ENCODE peak calls at places on chromosomes 13 and 19, in nine cellular contexts. G is GM10248, J is thoracic aorta, Z is AG04450, T is left ventricle myocardium inferior, B is AG04449, O is Calu3, X is activated B cell treated with CpG ODN at 0.5 μM for 24 hours, V is NB4. L is an unnamed sample.

GRCh38 chr13:113224486-113224885 is 15.1 kb downstream of the CUL4A start:
- DNase-seq in O (no peak), Z (no peak), J (no peak), B (no peak), G (no peak), X (no peak), V (no peak), T (peak), L (no peak)

GRCh38 chr13:40682449-40683240 is 16.2 kb upstream of the FOXO1 start:
- DNase-seq in O (no peak), Z (no peak), T (no peak), G (no peak), V (peak), J (no peak), B (no peak), X (no peak), L (no peak)

GRCh38 chr19:460877-461609 is at the start of gene SHC2:
- DNase-seq in V (no peak), G (no peak), Z (no peak), B (no peak), J (no peak), O (peak), T (peak), X (no peak), L (no peak)

GRCh38 chr19:29671393-29672076 is 6.3 kb downstream of the PLEKHF1 start:
- DNase-seq in T (peak), G (peak), B (no peak), J (peak), X (peak), O (peak), V (peak), Z (no peak), L (peak)

GRCh38 chr13:78595819-78596700 is 7.3 kb downstream of the POU4F1 start:
- DNase-seq in B (no peak), Z (no peak), X (no peak), T (no peak), O (no peak), V (peak), G (peak), J (no peak), L (peak)

GRCh38 chr13:78431328-78431727 is 172.0 kb downstream of the POU4F1 start:
- DNase-seq in O (no peak), B (no peak), T (no peak), X (no peak), Z (no peak), J (no peak), V (no peak), G (no peak), L (no peak)

GRCh38 chr19:6516018-6516658 is 14.0 kb upstream of the TUBB4A start:
- DNase-seq in T (peak), G (peak), B (peak), V (peak), O (peak), J (peak), Z (peak), X (peak), L (peak)

GRCh38 chr13:39559838-39560237 is 43.2 kb downstream of the LHFPL6 start:
- DNase-seq in O (no peak), V (no peak), T (no peak), J (no peak), X (no peak), B (no peak), G (no peak), Z (no peak), L (no peak)

GRCh38 chr13:93932901-93933300 is 546.6 kb downstream of the DCT start:
- DNase-seq in O (no peak), G (no peak), X (no peak), B (no peak), Z (no peak), V (no peak), T (no peak), J (no peak), L (no peak)

GRCh38 chr13:91166714-91167511 is 180.6 kb upstream of the MIR17HG start:
- DNase-seq in J (no peak), B (no peak), O (no peak), X (no peak), V (no peak), G (no peak), Z (no peak), T (no peak), L (no peak)

GRCh38 chr13:66780814-66781213 is 449.3 kb downstream of the PCDH9 start:
- DNase-seq in B (no peak), Z (no peak), J (no peak), V (no peak), O (no peak), G (no peak), X (no peak), T (no peak), L (no peak)

GRCh38 chr13:98657506-98658085 is 80.7 kb upstream of the STK24 start:
- DNase-seq in X (no peak), B (no peak), J (no peak), O (no peak), V (no peak), G (no peak), T (no peak), Z (no peak), L (no peak)

GRCh38 chr13:41942462-41943094 is 18.3 kb downstream of the VWA8 start:
- DNase-seq in X (no peak), B (peak), Z (peak), O (no peak), J (no peak), V (peak), G (no peak), T (no peak), L (no peak)

GRCh38 chr13:101058841-101059240 is 357.5 kb downstream of the NALCN start:
- DNase-seq in J (no peak), X (no peak), G (no peak), Z (no peak), O (no peak), B (no peak), T (no peak), V (no peak), L (no peak)

GRCh38 chr19:51687791-51688664 is 5.1 kb upstream of the SPACA6 start:
- DNase-seq in T (peak), B (no peak), O (peak), G (peak), V (no peak), X (no peak), Z (no peak), J (peak), L (no peak)

GRCh38 chr13:39776439-39776838 is 121.0 kb downstream of the COG6 start:
- DNase-seq in V (no peak), X (no peak), Z (peak), J (no peak), T (no peak), B (peak), O (no peak), G (peak), L (peak)

GRCh38 chr13:100662470-100663211 is 12.0 kb downstream of the TMTC4 start:
- DNase-seq in O (no peak), Z (no peak), B (no peak), X (no peak), J (no peak), T (no peak), G (no peak), V (no peak), L (no peak)

GRCh38 chr19:55437410-55437809 is 5.7 kb downstream of the SHISA7 start:
- DNase-seq in V (peak), O (peak), B (no peak), X (no peak), Z (no peak), T (peak), J (no peak), G (no peak), L (peak)

GRCh38 chr13:113418722-113419049 is 34.6 kb downstream of the ADPRHL1 start:
- DNase-seq in G (no peak), B (no peak), V (no peak), O (no peak), J (no peak), X (no peak), T (no peak), Z (no peak), L (no peak)

GRCh38 chr13:101211261-101211660 is 205.0 kb downstream of the NALCN start:
- DNase-seq in O (no peak), T (no peak), V (no peak), J (no peak), X (no peak), G (no peak), B (no peak), Z (no peak), L (no peak)

GRCh38 chr19:31378404-31378803 is 29.2 kb upstream of the TSHZ3 start:
- DNase-seq in Z (peak), G (no peak), B (peak), X (no peak), T (peak), O (no peak), V (no peak), J (no peak), L (no peak)

GRCh38 chr13:41652735-41653361 is 195.5 kb downstream of the RGCC start:
- DNase-seq in B (no peak), T (no peak), O (peak), X (no peak), J (no peak), Z (peak), G (peak), V (peak), L (peak)

GRCh38 chr13:103031332-103031873 is 34.8 kb downstream of the SLC10A2 start:
- DNase-seq in T (no peak), J (no peak), G (peak), Z (no peak), V (no peak), B (no peak), O (no peak), X (no peak), L (peak)

DNA sequence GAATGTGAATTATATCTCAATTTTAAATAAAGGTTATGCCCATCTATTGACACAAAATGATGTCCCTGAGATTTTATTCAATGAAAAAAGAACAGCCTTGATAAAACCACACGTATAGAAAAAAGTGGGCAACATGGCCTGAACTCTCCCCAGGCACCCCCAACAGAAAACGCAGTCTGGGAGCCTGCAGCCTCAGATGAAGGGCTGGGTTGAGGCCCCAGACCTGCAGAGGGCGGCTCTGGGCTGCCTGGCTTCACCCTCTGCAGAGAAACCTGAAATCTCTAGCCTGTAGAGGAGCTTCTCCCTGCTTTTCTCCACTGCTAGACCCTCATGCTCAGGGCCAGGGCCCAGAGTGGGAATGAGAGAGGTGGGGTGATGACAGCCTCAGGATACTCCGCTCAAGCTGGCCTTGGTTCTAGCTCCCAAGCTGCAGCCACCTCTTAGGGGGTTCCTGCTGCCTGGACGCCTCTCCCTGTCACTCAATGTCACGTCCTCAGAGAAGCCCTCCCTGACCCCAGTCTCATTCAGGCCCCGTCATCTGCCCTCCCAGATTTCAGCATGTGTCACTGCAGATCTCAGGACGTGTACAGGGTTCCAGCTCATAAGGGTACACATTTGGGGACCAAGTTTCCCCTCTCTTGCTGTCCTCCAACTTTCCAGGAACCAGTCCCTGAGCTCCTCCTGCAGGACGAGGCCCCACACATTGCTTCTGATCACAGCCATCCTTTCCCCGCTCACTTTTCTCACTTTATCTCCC is 1.8 kb downstream of the MBD3 start:
- DNase-seq in X (no peak), J (no peak), Z (no peak), B (no peak), T (no peak), O (peak), V (peak), G (peak), L (peak)
- TF ChIP-seq CTCF in X (no peak), J (no peak), Z (peak), B (peak), T (no peak), O (no peak), V (peak), G (peak), L (peak)

DNA sequence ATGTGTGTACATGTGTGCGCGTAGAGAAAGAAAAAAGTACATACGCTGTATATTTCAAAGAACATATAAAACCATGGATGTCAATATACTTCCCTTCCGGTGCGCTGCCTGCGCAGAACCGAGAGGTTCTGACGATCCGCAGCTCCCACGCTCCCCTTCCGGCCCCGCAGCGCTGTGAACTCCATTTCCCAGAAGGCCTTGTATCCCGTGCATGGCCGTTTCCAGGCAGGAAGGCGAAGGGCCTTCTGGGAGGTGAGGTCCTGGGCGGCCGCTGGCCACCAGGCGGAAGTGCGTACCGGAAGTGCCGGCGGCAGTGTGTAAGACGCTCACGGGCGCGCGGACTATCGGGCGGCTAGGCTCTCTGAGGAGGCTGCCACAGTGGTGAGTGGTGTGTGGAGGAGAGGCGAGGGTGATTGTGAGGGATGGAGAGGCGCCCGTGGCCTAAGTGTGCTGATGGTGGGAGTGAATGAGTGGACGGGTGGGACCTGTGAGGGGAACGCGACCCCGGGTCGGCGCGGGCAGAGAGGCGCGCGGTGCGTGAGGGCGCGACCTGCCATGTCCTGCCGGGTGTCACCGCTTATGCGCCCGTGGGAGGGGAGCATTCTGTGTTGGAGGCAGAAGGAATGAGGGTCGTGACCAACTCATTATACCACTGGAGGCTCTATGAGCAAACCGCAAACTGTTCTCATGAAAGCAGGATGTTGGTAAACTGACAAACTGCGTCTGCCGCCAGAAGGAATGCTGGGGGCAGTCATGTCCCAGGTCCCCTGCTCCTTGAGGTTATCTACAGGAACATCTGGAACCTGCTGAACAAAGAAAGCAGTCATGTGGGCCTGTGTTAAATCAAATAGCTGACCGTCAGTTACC is at the start of gene ERVK3-1:
- DNase-seq in X (peak), T (peak), G (peak), B (peak), Z (peak), V (peak), J (peak), O (peak), L (peak)
- TF ChIP-seq CTCF in X (no peak), T (peak), G (no peak), B (no peak), Z (peak), V (no peak), J (no peak), O (no peak), L (no peak)

GRCh38 chr19:58387338-58388174 is 487 bp downstream of the RPS5 start:
- DNase-seq in T (no peak), J (no peak), V (no peak), Z (no peak), B (no peak), X (no peak), G (no peak), O (no peak), L (no peak)
- TF ChIP-seq CTCF in T (no peak), J (no peak), V (no peak), Z (no peak), B (no peak), X (no peak), G (peak), O (no peak), L (no peak)

GRCh38 chr19:38362076-38362945 is 12.1 kb upstream of the PSMD8 start:
- DNase-seq in T (peak), J (no peak), O (peak), Z (no peak), X (peak), B (no peak), V (peak), G (peak), L (peak)
- TF ChIP-seq CTCF in T (no peak), J (no peak), O (no peak), Z (no peak), X (no peak), B (no peak), V (no peak), G (no peak), L (no peak)

GRCh38 chr19:2027361-2027760 is 11.8 kb upstream of the BTBD2 start:
- DNase-seq in T (no peak), B (no peak), Z (no peak), V (peak), X (no peak), O (no peak), G (no peak), J (no peak), L (no peak)
- TF ChIP-seq CTCF in T (no peak), B (no peak), Z (no peak), V (no peak), X (no peak), O (no peak), G (no peak), J (no peak), L (no peak)

DNA sequence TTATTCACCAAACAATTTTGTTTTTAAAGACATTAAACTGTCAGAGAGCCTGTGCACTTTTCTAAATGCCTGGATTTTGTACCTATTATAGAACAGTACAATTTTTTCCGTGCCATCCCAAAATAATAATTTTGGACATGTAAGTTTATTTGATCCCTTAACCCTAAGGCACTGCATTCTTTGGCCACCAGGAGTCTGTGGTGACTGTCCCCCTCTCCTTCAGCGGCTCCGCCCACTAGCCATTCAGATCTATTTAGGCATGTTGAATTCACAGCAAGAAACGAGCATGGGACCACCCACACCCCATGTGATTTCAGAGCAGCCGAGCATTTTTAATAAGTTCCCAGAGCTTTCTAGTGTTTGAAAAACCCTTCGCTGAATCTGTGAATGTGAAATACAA is 567.5 kb downstream of the MYO16 start:
- DNase-seq in T (no peak), B (no peak), X (no peak), J (no peak), V (peak), Z (no peak), G (no peak), O (no peak), L (no peak)
- TF ChIP-seq CTCF in T (no peak), B (no peak), X (no peak), J (peak), V (no peak), Z (no peak), G (no peak), O (no peak), L (no peak)

GRCh38 chr19:35006342-35006998 is 6.3 kb downstream of the GRAMD1A start:
- DNase-seq in B (no peak), J (no peak), X (no peak), T (no peak), Z (no peak), G (no peak), O (peak), V (no peak), L (no peak)
- TF ChIP-seq CTCF in B (no peak), J (no peak), X (no peak), T (no peak), Z (no peak), G (no peak), O (no peak), V (no peak), L (no peak)

GRCh38 chr13:43786766-43787517 is at the start of gene ENOX1:
- DNase-seq in T (peak), J (no peak), O (peak), X (peak), Z (peak), V (no peak), B (no peak), G (peak), L (peak)
- TF ChIP-seq CTCF in T (peak), J (no peak), O (no peak), X (no peak), Z (peak), V (no peak), B (peak), G (peak), L (no peak)

GRCh38 chr19:11141937-11142527 is 13.6 kb downstream of the SPC24 start:
- DNase-seq in X (no peak), G (no peak), V (no peak), B (no peak), O (peak), Z (no peak), T (no peak), J (no peak), L (no peak)
- TF ChIP-seq CTCF in X (no peak), G (no peak), V (no peak), B (no peak), O (peak), Z (no peak), T (peak), J (no peak), L (no peak)